ENCODE peak calls at places on chromosomes 2 and 18, in ten cellular contexts. H, X, I, D, Z, N, E, P, S and F are unnamed samples.

GRCh38 chr2:233915133-233915532 is 2.0 kb upstream of the TRPM8 start:
- DNase-seq in H (no peak), P (no peak), N (no peak), D (no peak), X (no peak), E (no peak), Z (peak), I (no peak), S (no peak), F (no peak)

GRCh38 chr2:33366473-33366872 is 110.0 kb upstream of the RASGRP3 start:
- DNase-seq in X (peak), H (no peak), S (peak), Z (no peak), N (no peak), D (no peak), E (peak), P (peak), I (peak), F (peak)

GRCh38 chr2:72031346-72032115 is 116.1 kb downstream of the CYP26B1 start:
- DNase-seq in N (no peak), H (no peak), D (no peak), X (no peak), S (no peak), Z (no peak), E (no peak), P (peak), I (no peak), F (no peak)

GRCh38 chr2:26846881-26847662 is 860 bp upstream of the DPYSL5 start:
- DNase-seq in I (no peak), S (no peak), Z (no peak), E (no peak), X (no peak), N (no peak), H (no peak), P (no peak), D (no peak), F (no peak)

GRCh38 chr2:175742367-175742766 is 259.7 kb downstream of the LNPK start:
- DNase-seq in Z (no peak), D (no peak), E (no peak), N (no peak), P (peak), X (no peak), I (no peak), S (no peak), H (no peak), F (no peak)

GRCh38 chr2:11753886-11754704 is 7.7 kb downstream of the LPIN1 start:
- DNase-seq in E (no peak), D (peak), P (peak), H (no peak), N (peak), X (no peak), S (no peak), I (no peak), Z (peak), F (no peak)

GRCh38 chr2:27380626-27381556 is at the start of gene ZNF513:
- DNase-seq in D (peak), I (peak), S (peak), Z (peak), H (peak), X (peak), P (peak), E (peak), N (peak), F (peak)

GRCh38 chr2:240018071-240018750 is 6.9 kb downstream of the NDUFA10 start:
- DNase-seq in E (no peak), X (no peak), Z (no peak), D (no peak), S (no peak), N (no peak), I (no peak), P (no peak), H (no peak), F (no peak)

GRCh38 chr2:12262681-12263436 is 453.9 kb upstream of the TRIB2 start:
- DNase-seq in S (no peak), E (peak), D (no peak), X (peak), H (peak), Z (no peak), P (peak), I (no peak), N (no peak), F (no peak)

GRCh38 chr2:120205901-120206581 is 17.2 kb downstream of the TMEM185B start:
- DNase-seq in P (no peak), X (no peak), I (no peak), N (no peak), E (no peak), H (peak), S (no peak), D (no peak), Z (no peak), F (peak)

GRCh38 chr2:18896106-18896505 is 306.7 kb upstream of the NT5C1B start:
- DNase-seq in D (no peak), H (no peak), E (no peak), P (no peak), I (no peak), S (no peak), X (no peak), Z (no peak), N (no peak), F (no peak)

GRCh38 chr18:27771571-27771970 is 405.4 kb downstream of the CDH2 start:
- DNase-seq in D (no peak), N (no peak), S (no peak), X (no peak), I (no peak), H (no peak), E (no peak), Z (no peak), P (peak), F (no peak)

GRCh38 chr2:230717595-230717994 is 5.0 kb downstream of the CAB39 start:
- DNase-seq in D (no peak), E (no peak), I (no peak), S (no peak), X (no peak), Z (no peak), P (peak), N (no peak), H (peak), F (no peak)

GRCh38 chr2:127098711-127099110 is 8.2 kb downstream of the BIN1 start:
- DNase-seq in I (peak), S (no peak), X (peak), P (no peak), N (no peak), D (no peak), E (peak), H (no peak), Z (no peak), F (no peak)

GRCh38 chr2:190111166-190111565 is 48.6 kb upstream of the MSTN start:
- DNase-seq in X (no peak), D (no peak), I (no peak), Z (no peak), E (no peak), P (no peak), S (no peak), H (no peak), N (no peak), F (no peak)

GRCh38 chr2:200221055-200221692 is 85.3 kb upstream of the SPATS2L start:
- DNase-seq in E (no peak), S (no peak), I (no peak), X (no peak), N (no peak), H (no peak), D (no peak), Z (no peak), P (no peak), F (no peak)

GRCh38 chr2:42906557-42907380 is 114.4 kb upstream of the HAAO start:
- DNase-seq in I (peak), N (no peak), S (no peak), H (no peak), Z (no peak), D (no peak), E (peak), X (peak), P (peak), F (peak)

GRCh38 chr2:26471766-26472706 is 5.9 kb downstream of the OTOF start:
- DNase-seq in H (no peak), I (no peak), D (no peak), S (no peak), Z (no peak), N (no peak), X (no peak), P (no peak), E (no peak), F (no peak)

GRCh38 chr2:98571121-98571701 is 37.1 kb downstream of the COA5 start:
- DNase-seq in E (no peak), I (no peak), X (no peak), H (no peak), P (no peak), Z (no peak), N (no peak), D (no peak), S (no peak), F (no peak)

GRCh38 chr18:55095579-55095978 is 136.3 kb upstream of the CCDC68 start:
- DNase-seq in P (no peak), E (no peak), I (no peak), Z (no peak), S (no peak), X (no peak), N (no peak), H (no peak), D (no peak), F (no peak)

DNA sequence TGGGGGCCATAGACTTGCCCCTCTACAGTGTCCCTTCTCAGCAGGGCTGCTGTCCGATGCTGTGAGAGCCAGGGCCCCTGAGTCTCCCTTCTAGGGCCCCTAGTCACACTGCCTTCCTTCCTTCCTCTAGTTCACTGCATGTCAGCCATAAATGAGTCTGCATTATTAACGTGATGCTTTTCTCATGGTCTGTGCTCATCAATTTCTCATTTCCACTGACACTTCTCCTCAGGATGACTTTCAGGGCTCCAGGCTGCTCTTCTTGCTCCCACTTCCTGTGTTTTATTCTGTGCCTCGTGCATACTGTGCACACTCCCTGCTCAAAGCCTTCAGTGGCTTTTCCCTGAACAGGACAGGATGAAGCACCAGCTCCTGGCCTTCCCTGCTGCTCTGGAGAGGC is 146.5 kb downstream of the FAM210A start:
- DNase-seq in E (no peak), I (no peak), Z (no peak), X (no peak), N (no peak), H (no peak), S (no peak), D (no peak), P (no peak), F (no peak)
- H3K27ac ChIP-seq in E (no peak), I (no peak), Z (no peak), X (no peak), N (no peak), H (no peak), S (no peak), D (no peak), P (no peak), F (no peak)

GRCh38 chr2:109029444-109030193 is 40.6 kb upstream of the EDAR start:
- DNase-seq in S (no peak), Z (no peak), X (no peak), P (no peak), N (no peak), H (no peak), E (no peak), D (no peak), I (no peak), F (no peak)
- H3K27ac ChIP-seq in S (no peak), Z (no peak), X (no peak), P (no peak), N (no peak), H (no peak), E (no peak), D (no peak), I (no peak), F (no peak)

DNA sequence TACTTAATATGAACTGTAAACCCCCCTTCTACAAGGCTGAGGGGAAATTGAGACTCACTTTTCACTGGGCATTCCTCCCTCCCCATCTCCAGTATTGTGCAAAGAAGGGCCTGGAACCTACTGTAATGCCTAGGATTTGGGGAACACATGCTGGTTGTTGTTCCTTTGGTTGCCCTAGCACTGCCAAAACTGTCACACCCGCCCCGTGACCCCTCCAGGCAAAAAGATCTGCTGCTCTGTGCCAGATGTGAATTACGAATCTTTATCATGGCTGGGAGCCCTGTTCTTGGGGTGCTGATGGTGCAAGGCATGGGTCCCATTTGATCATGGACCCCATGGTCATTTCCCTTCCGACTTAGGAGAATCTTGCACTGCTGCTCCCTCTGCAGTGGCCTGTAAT is 95.4 kb downstream of the CABLES1 start:
- DNase-seq in N (no peak), Z (no peak), I (peak), S (no peak), E (no peak), D (no peak), H (no peak), P (no peak), X (no peak), F (peak)
- H3K27ac ChIP-seq in N (peak), Z (no peak), I (peak), S (peak), E (peak), D (peak), H (no peak), P (peak), X (no peak), F (peak)

DNA sequence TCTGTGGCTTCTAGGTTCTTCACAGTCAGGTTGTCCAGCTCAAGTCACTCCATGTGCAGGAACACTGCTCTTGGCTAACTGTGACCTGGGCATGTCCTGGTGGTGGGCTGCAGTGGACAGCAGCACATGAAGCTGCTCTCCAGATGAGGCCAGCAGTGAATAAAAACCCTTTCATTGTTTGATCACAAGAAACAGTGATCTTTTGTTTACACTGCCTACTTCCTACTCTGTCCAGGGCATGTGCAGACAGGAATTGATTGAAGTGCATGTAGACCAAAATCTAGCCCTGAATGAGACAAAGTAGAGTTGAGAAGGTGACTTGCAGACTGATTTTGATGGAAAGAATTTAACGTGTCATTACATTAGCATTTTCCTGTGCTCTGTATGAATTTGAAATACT is 34.9 kb downstream of the BCL2L11 start:
- DNase-seq in E (no peak), N (no peak), D (no peak), H (no peak), Z (peak), P (peak), S (no peak), I (no peak), X (no peak), F (no peak)
- H3K27ac ChIP-seq in E (no peak), N (no peak), D (no peak), H (no peak), Z (peak), P (no peak), S (no peak), I (no peak), X (no peak), F (no peak)

DNA sequence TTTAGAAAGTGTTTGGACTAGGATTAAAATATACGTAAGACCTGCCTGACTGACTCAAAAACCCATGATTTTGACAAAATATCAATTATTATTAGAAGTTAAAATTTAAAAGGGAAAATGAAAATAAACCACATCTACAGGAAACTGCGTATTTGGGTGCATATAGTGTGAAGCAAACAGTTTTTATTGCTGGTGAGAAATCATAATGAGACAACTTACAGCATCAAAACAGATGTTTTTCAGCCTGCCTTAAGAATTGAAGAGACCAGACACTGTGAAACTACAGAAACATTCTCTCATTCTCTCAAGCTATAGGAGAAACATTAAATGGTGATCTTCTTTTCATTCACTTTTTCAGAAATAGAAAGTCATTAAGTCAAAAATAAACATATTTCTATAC is 62.9 kb downstream of the RAD51AP2 start:
- DNase-seq in I (no peak), D (no peak), P (no peak), N (no peak), E (no peak), Z (no peak), S (no peak), H (no peak), X (no peak), F (no peak)
- H3K27ac ChIP-seq in I (no peak), D (no peak), P (no peak), N (no peak), E (no peak), Z (no peak), S (no peak), H (no peak), X (no peak), F (no peak)

GRCh38 chr2:54599326-54599710 is 124.1 kb upstream of the EML6 start:
- DNase-seq in E (peak), P (peak), S (no peak), H (no peak), D (no peak), Z (no peak), X (no peak), N (no peak), I (no peak), F (no peak)

GRCh38 chr2:54597153-54597827 is 126.2 kb upstream of the EML6 start:
- DNase-seq in H (no peak), D (no peak), X (peak), Z (no peak), I (no peak), P (peak), S (no peak), E (peak), N (no peak), F (peak)

GRCh38 chr2:54601339-54601738 is 122.1 kb upstream of the EML6 start:
- DNase-seq in Z (no peak), E (no peak), S (no peak), X (no peak), H (no peak), N (no peak), D (no peak), I (no peak), P (peak), F (no peak)

GRCh38 chr2:54598347-54599325 is 124.8 kb upstream of the EML6 start:
- DNase-seq in D (no peak), Z (no peak), E (no peak), X (peak), S (no peak), H (no peak), I (no peak), P (no peak), N (no peak), F (no peak)

GRCh38 chr2:54599914-54600313 is 123.5 kb upstream of the EML6 start:
- DNase-seq in P (peak), I (peak), D (no peak), E (peak), N (no peak), Z (peak), H (no peak), S (no peak), X (peak), F (peak)
- H3K27ac ChIP-seq in P (no peak), I (peak), D (no peak), E (peak), N (no peak), Z (peak), H (no peak), S (peak), X (no peak), F (peak)

DNA sequence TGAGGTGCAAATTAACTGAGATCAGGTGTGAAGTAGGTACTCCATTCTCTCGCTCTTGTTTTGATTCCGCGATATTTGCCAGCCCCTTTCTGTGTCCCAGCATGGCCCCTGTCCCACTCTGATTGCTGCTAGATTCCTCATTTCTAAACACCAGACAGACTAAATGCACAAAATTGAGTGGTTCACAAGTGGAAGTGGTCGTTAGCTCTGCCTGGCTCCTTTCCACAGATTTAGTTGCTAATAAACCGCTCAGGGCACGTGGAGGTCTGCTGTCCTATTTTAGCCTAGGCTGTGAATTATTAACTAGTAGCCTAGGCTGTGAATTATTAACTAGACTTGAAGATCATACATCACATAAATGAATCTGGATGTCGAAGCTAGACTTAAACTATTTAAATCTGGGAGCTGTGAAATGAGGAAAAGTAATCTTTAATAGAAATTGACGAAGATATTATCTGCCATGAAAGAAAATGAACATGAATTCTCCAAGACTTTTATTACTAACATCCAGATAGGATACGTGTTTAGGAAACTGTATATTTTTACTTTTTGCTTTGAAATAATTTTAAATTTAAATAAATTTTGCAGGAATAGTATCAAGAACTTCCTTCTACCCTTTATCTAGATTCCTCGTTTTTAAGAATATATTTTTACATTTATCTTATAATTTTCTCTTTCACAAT is 3.7 kb downstream of the IL1RL2 start:
- DNase-seq in I (no peak), Z (no peak), D (no peak), N (no peak), X (no peak), P (no peak), H (no peak), S (no peak), E (no peak), F (no peak)
- H3K27ac ChIP-seq in I (no peak), Z (no peak), D (no peak), N (no peak), X (no peak), P (no peak), H (no peak), S (no peak), E (no peak), F (no peak)

GRCh38 chr2:163717474-163717873 is 18.3 kb downstream of the FIGN start:
- DNase-seq in D (no peak), H (no peak), S (no peak), X (no peak), E (no peak), I (no peak), Z (no peak), P (no peak), N (no peak), F (no peak)
- H3K27ac ChIP-seq in D (no peak), H (peak), S (no peak), X (no peak), E (peak), I (no peak), Z (no peak), P (no peak), N (no peak), F (no peak)

GRCh38 chr2:157245441-157246211 is 11.9 kb upstream of the GALNT5 start:
- DNase-seq in I (no peak), X (no peak), H (no peak), D (no peak), N (no peak), E (no peak), P (peak), Z (no peak), S (no peak), F (no peak)

GRCh38 chr2:157246212-157247067 is 11.1 kb upstream of the GALNT5 start:
- DNase-seq in S (no peak), N (no peak), Z (peak), D (peak), I (no peak), X (no peak), E (no peak), P (peak), H (no peak), F (no peak)

GRCh38 chr2:157244691-157245090 is 12.8 kb upstream of the GALNT5 start:
- DNase-seq in S (no peak), D (no peak), I (no peak), E (no peak), X (no peak), H (no peak), N (no peak), P (no peak), Z (no peak), F (no peak)

GRCh38 chr2:157250836-157251235 is 6.7 kb upstream of the GALNT5 start:
- DNase-seq in I (no peak), S (no peak), X (no peak), Z (no peak), P (no peak), D (no peak), H (no peak), E (no peak), N (no peak), F (no peak)

DNA sequence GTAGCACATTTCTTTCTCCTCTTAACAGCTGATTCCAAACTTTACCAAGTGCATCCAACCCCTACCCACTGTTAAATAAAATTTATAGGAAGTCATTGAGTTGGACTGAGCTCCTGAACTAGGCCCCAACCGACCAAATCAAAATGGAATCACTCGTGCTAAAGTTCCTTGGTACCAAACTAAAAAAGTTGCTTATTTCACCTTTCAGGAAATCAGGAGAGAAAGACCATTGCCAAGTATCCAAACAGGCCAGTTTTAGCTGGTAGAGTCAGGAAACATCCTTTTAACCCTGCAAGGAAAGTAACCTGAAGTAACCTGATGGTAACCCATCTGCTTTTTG is 10.5 kb upstream of the GALNT5 start:
- DNase-seq in E (no peak), D (no peak), I (no peak), N (no peak), S (no peak), H (no peak), P (no peak), Z (no peak), X (no peak), F (no peak)
- H3K27ac ChIP-seq in E (no peak), D (no peak), I (no peak), N (no peak), S (no peak), H (no peak), P (peak), Z (peak), X (no peak), F (no peak)

GRCh38 chr2:65409045-65409444 is 23.4 kb downstream of the SPRED2 start:
- DNase-seq in I (no peak), D (no peak), X (no peak), S (no peak), N (no peak), P (no peak), E (no peak), H (no peak), Z (no peak), F (no peak)
- H3K27ac ChIP-seq in I (no peak), D (no peak), X (no peak), S (no peak), N (no peak), P (no peak), E (no peak), H (no peak), Z (no peak), F (no peak)